ENCODE peak calls at places on chromosomes 2 and 18, in four cellular contexts. R is mammary epithelial cell, V is AG04450, Z is sigmoid colon. F is an unnamed sample.
A peak's percentile ranks its signal among the peaks of the same experiment; 100 is the strongest.

GRCh38 chr2:40421643-40422297 is 30.1 kb downstream of the SLC8A1 start:
- DNase-seq in R (no peak), V (no peak), Z (peak; percentile 72), F (no peak)

GRCh38 chr2:48844418-48845155 is 89.1 kb upstream of the LHCGR start:
- DNase-seq in R (peak; percentile 78), V (peak; percentile 55), Z (no peak), F (no peak)

GRCh38 chr18:48943736-48944527 is 6.8 kb downstream of the SMAD7 start:
- DNase-seq in R (no peak), V (no peak), Z (no peak), F (no peak)

GRCh38 chr2:181904022-181904632 is 12.6 kb downstream of the ITPRID2 start:
- DNase-seq in R (no peak), V (no peak), Z (no peak), F (no peak)

GRCh38 chr2:71592181-71592711 is 138.9 kb downstream of the DYSF start:
- DNase-seq in R (no peak), V (no peak), Z (no peak), F (no peak)

GRCh38 chr2:171847627-171848026 is 46.4 kb downstream of the SLC25A12 start:
- DNase-seq in R (no peak), V (no peak), Z (no peak), F (no peak)

GRCh38 chr2:42214669-42215068 is 45.5 kb downstream of the EML4 start:
- DNase-seq in R (no peak), V (no peak), Z (no peak), F (no peak)

GRCh38 chr2:222864296-222864695 is 3.5 kb downstream of the ACSL3 start:
- DNase-seq in R (peak; percentile 46), V (peak; percentile 44), Z (no peak), F (no peak)

GRCh38 chr18:51520676-51521180 is 323.2 kb upstream of the MEX3C start:
- DNase-seq in R (peak; percentile 39), V (no peak), Z (no peak), F (no peak)

GRCh38 chr18:58455318-58455950 is 173.5 kb downstream of the ALPK2 start:
- DNase-seq in R (peak; percentile 68), V (no peak), Z (no peak), F (no peak)

GRCh38 chr18:69490813-69491212 is 90.1 kb downstream of the DOK6 start:
- DNase-seq in R (no peak), V (peak; percentile 23), Z (no peak), F (no peak)

GRCh38 chr2:155372969-155373368 is 674.5 kb downstream of the KCNJ3 start:
- DNase-seq in R (peak; percentile 2), V (no peak), Z (no peak), F (no peak)

GRCh38 chr2:230929381-230930148 is 4.5 kb upstream of the GPR55 start:
- DNase-seq in R (no peak), V (no peak), Z (peak; percentile 62), F (no peak)

DNA sequence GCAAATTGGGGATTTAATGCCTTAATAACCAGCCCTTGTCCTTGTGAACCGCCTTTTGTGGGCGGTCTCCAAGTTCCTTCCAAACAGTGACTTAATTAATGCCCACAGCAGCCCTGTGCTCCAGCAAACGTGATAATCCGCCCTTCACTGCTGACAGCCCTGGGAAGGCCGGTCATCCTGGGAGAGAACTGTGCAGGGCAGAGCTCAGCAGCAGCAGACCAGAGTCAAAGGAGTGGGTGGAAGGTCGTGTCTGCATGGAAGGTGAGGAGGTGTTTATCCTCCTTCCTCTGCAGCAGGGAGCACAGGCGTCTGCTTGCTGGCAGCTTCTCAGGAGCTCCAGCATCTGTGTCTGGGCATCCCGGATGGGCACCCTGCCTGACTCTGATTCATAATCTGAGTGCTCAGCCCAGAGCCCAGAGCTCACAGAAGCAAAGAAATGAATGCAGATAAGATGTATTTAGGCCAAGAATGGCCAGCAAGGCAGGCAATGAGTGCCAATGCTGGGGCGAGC is 270.0 kb upstream of the PXDN start:
- DNase-seq in R (no peak), V (no peak), Z (no peak), F (no peak)
- H3K4me3 ChIP-seq in R (no peak overlapping the region), V (no peak overlapping the region), Z (no peak overlapping the region), F (no peak overlapping the region)

DNA sequence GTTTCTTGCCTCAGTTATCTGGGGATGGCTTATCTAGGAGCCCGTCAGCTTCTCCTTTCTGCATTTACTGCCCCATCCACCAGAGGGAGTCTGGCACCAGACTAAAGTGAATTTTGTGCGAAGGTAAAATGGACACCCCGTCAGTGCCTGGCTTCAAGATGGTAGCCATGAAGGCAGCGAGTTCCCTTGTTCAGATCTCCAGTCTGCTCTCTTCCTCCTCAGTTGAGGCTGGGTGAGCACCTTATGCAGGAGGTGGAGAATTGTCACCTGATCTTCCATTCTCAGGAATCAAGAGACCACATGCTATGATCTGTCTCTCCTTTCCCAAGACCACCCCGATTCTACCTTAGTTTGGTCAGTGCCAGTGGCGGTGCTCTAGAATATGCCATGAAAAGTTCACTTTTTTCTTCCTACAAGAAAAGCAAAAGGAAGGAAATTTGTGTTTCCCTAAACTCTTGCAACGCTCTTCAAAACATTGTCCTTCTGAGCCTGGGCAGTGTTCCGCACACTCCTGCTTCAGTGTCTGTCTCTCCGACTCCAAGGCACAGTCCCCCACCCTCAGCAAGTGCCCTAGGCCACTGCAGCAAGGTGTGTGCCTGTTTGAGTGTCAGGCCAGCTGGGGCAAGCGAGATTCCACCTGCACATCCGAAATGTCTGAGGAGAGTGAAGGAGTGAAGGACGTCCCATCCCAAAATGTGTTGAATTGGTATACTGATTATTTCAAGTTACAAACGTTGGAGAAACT is 168.6 kb downstream of the SS18 start:
- DNase-seq in R (peak; percentile 31), V (no peak), Z (no peak), F (peak; percentile 26)
- TF ChIP-seq CTCF in R (peak; percentile 80), V (peak; percentile 59), Z (no peak), F (peak; percentile 71)

DNA sequence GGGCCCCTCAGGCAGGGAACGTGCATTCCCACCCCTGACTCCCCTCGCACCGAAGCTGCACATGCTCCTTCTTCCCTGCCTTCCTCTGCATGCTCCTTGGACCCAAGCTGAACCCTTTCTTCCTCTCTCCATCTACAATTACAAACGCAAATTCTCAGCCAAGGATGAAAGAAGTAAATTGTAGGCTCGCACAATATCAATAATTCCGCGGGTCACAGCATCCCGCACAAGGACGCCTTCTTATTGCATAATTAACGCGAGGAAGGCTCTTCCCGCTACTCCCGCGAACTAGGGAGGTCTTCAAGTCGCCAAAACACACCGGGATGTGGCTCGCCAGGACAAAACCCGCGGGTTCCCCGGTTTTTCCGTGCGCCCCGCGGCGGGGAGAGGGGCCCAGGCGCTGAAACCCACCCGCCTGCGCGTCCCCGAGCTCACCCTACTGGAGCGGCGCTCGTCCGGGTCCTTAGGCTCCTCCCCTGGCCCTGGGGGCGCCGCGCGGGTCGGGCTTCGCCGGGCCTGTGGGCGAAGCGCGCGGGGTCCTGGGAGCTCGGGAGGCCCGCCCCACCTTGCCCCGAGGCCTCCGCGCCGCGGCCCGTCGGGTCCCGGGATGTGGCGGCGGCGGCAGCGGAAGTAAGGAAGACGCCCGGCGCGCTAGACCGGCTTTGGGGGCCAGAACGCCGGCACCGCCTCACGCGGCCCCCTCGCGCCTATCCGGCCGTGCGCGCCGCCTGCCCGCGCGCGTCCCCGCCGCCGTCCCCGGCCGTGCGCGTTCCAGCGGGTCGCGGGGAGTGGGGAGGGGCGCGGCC is at the start of gene CHST10:
- DNase-seq in R (peak; percentile 21), V (no peak), Z (peak; percentile 72), F (no peak)
- H3K4me3 ChIP-seq in R (peak within 1 kb of the TSS; percentile 65), V (peak within 1 kb of the TSS; percentile 84), Z (peak within 1 kb of the TSS; percentile 78), F (peak within 1 kb of the TSS; percentile 70)

GRCh38 chr2:177059313-177059712 is 153.3 kb upstream of the HNRNPA3 start:
- DNase-seq in R (no peak), V (no peak), Z (no peak), F (no peak)

GRCh38 chr2:177051278-177051677 is 161.3 kb upstream of the HNRNPA3 start:
- DNase-seq in R (no peak), V (no peak), Z (no peak), F (no peak)

GRCh38 chr2:177058747-177059146 is 153.8 kb upstream of the HNRNPA3 start:
- DNase-seq in R (no peak), V (no peak), Z (no peak), F (no peak)

DNA sequence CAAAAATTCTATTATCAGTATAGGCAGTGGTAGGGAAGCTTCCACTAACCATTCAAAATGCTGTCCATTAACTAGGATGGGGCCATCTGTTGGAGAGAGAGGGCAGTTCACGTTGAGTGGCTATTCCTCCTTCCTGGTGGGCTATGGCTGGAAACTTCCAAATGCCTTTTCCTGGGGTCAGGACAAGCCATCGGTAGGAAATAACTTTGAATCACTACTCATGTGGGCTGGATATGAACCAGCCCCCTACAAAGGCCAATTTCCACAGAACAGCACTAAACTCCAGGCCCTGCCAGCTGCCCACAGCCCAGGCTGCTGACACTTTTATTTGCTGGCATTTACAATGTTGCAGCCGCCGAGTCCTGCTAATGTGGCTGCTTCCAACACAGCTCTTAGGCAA is 156.1 kb upstream of the HNRNPA3 start:
- DNase-seq in R (no peak), V (no peak), Z (peak; percentile 73), F (no peak)
- TF ChIP-seq CTCF in R (no peak), V (peak; percentile 6), Z (peak; percentile 4), F (no peak)

GRCh38 chr2:54120950-54121349 is 5.5 kb downstream of the ACYP2 start:
- DNase-seq in R (no peak), V (no peak), Z (no peak), F (no peak)

GRCh38 chr2:54122939-54123338 is 7.5 kb downstream of the ACYP2 start:
- DNase-seq in R (peak; percentile 85), V (peak; percentile 4), Z (no peak), F (no peak)

DNA sequence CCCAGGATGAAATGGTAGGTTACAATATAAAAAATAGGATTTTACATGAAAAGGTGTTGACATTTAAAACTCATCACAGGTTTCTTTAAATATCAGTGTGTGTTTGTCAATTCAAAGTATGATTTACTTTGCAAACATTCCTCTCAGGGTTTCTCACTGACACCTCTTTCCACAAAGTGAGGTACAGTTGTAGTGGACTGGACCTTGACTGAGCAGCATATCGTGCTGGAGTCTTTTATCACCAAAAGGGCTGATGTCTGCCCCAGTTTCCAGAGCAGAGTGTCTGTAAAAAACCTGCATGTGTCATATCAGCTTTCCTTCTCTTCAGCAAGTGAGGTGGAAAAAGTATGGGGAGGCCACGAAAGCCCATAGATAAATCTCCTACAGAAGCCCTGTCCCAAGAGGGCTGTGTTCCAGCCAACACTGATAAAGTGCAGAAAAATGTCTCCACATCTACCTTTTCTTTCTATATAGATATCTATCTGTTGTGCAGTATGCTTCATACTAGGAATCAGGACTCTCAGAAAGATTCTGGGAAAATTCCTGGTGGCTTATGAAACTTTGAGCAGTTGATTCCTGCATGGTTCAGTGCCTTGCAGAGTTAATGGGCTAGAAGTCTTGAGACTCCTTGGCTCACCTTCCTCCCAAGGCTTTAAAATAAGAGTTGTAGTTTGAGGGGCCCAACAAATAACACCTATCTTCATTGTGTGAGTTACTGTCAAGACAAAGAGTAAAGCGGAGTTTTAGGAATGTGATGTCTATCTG is 6.9 kb downstream of the ACYP2 start:
- DNase-seq in R (no peak), V (no peak), Z (no peak), F (no peak)
- H3K4me3 ChIP-seq in R (no peak overlapping the region), V (no peak overlapping the region), Z (no peak overlapping the region), F (no peak overlapping the region)

DNA sequence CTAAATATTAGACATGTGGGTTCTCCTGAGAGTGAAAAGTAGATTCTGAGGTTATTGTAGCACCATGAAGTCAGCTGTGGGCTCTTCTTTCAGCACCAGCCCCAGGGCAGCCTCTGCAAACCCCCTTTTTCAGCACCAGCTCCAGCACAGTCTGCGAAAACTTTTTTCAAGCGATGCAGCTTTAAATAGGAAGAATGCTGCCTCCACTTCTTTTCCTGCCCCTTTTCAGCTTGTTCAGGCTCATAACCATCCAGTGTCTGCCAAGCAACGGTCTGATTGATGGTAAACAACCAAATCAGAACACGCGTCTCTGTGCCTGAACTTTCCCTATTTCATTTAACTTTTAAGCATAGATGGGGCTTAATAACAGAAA is at the start of gene COL5A2:
- DNase-seq in R (peak; percentile 78), V (peak; percentile 77), Z (peak; percentile 79), F (no peak)
- TF ChIP-seq CTCF in R (no peak), V (no peak), Z (no peak), F (no peak)

F was measured in LNCaP clone FGC.